ENCODE peak calls at places on chromosome 1, in seven cellular contexts. R is neuronal stem cell, I is IMR-90, J is trophoblast cell, Z is H9, P is mesenchymal stem cell, U is H1. S is an unnamed sample.

GRCh38 chr1:190303501-190303900 is 174.2 kb downstream of the BRINP3 start:
- DNase-seq in P (no peak), J (no peak), I (no peak), R (no peak), U (no peak), Z (no peak), S (no peak)

GRCh38 chr1:31122779-31123178 is 57.3 kb upstream of the PUM1 start:
- DNase-seq in U (no peak), R (no peak), J (no peak), Z (no peak), P (peak), I (peak), S (no peak)

GRCh38 chr1:3065797-3066196 is 3.2 kb upstream of the PRDM16 start:
- DNase-seq in I (no peak), R (no peak), U (no peak), P (no peak), Z (no peak), J (no peak), S (no peak)

GRCh38 chr1:243558556-243558955 is 291.5 kb downstream of the AKT3 start:
- DNase-seq in I (no peak), J (no peak), P (no peak), R (no peak), Z (no peak), U (no peak), S (no peak)

GRCh38 chr1:64220241-64220640 is 16.8 kb downstream of the UBE2U start:
- DNase-seq in R (no peak), U (no peak), P (no peak), I (no peak), Z (no peak), J (peak), S (no peak)

GRCh38 chr1:213057264-213058059 is 6.4 kb downstream of the RPS6KC1 start:
- DNase-seq in J (no peak), Z (no peak), R (no peak), P (no peak), I (no peak), U (no peak), S (no peak)

GRCh38 chr1:53949651-53950050 is 3.5 kb downstream of the LRRC42 start:
- DNase-seq in P (no peak), R (no peak), U (no peak), Z (no peak), I (no peak), J (no peak), S (no peak)

GRCh38 chr1:154129392-154129970 is 25.4 kb downstream of the NUP210L start:
- DNase-seq in P (no peak), U (no peak), I (peak), Z (no peak), J (peak), R (no peak), S (no peak)

GRCh38 chr1:115670476-115671175 is 28.9 kb downstream of the VANGL1 start:
- DNase-seq in J (no peak), I (peak), R (no peak), P (no peak), Z (no peak), U (no peak), S (no peak)

GRCh38 chr1:53562256-53562982 is 103.2 kb downstream of the DMRTB1 start:
- DNase-seq in R (no peak), I (peak), J (no peak), Z (no peak), P (no peak), U (no peak), S (no peak)

GRCh38 chr1:47809301-47810084 is 187.7 kb downstream of the TRABD2B start:
- DNase-seq in J (no peak), Z (no peak), U (no peak), I (no peak), R (no peak), P (no peak), S (peak)

GRCh38 chr1:116869611-116870010 is 40.1 kb upstream of the PTGFRN start:
- DNase-seq in U (no peak), Z (no peak), P (no peak), I (no peak), J (no peak), R (no peak), S (no peak)

GRCh38 chr1:109793486-109794318 is 30.0 kb upstream of the EPS8L3 start:
- DNase-seq in Z (peak), U (no peak), P (peak), R (no peak), I (peak), J (no peak), S (peak)

GRCh38 chr1:204361341-204361771 is 1.6 kb upstream of the PLEKHA6 start:
- DNase-seq in R (no peak), I (no peak), P (no peak), Z (no peak), J (no peak), U (no peak), S (no peak)

GRCh38 chr1:9275567-9276034 is 17.1 kb upstream of the SPSB1 start:
- DNase-seq in I (peak), R (no peak), Z (no peak), J (peak), P (peak), U (no peak), S (peak)

GRCh38 chr1:93702828-93703183 is 21.2 kb upstream of the BCAR3 start:
- DNase-seq in U (no peak), P (no peak), R (no peak), I (no peak), Z (no peak), J (no peak), S (no peak)
- H2BK120ac ChIP-seq in U (no peak), P (no peak), R (no peak), I (peak), Z (no peak), J (peak), S (no peak)

DNA sequence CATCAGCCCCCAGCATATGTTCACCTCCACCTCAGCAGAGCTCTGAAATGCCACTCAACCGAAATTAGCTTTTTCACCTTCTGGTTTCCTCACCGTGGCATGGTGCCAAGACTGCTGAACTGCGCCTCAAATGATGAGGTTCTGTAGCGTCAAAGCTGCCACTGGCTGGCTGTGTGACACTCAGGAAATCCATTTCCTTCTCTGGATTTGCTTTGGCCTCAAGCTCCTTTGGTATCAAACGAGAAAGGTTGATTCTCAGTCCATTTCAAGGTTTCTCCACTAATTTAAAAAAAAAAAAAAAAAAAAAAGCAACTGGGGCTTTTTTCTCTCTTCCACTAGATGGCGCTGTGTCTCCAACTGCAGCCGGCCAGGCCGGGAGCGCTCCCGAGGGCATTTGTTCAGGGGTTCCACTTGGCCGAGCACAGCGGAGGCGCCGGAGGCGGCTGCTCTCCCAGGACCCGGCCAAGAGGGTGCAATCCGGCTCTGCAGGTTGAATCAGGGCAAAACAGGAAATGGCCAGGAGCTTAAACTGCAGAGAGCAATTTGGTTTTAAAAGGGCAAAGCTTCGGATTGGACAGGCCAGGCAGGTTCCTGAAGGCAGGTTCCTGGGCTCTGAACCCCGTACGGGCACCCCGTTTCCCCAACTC is 26.5 kb upstream of the PLA2G2C start:
- DNase-seq in U (peak), I (peak), P (peak), Z (peak), R (peak), J (peak), S (peak)
- H3K9ac ChIP-seq in U (no peak), I (no peak), P (peak), Z (no peak), R (no peak), J (no peak), S (peak)

DNA sequence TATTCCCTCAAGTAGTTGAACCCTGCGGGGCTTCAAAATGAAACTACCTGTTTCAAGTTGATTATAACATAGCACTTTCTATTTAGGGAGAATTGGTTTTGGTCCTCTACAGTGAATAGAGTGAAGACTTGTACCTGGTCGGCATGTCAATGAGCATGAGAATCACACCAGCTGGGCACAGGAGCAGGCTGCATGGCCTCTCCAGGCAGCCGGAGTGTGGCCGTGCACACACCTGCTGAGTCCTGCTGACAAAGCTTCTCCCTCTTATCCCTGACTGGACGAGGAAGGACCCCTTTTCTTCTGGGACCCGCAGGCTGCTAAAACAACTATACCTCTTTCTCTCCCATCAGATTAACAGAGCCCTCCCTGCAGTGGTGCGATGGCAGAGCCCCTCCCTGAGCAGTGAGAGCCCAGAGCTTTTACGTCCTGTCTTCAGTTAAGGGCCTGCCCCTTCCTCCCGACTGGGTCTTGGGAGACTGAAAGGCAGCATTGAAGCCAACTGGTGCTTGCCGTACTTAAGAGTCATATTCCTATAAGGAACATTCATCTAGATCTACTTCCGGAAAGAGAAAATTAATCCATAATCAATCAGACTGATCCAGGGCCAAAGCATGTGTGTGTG is 124.9 kb downstream of the CAPN8 start:
- DNase-seq in U (no peak), P (no peak), R (no peak), Z (no peak), J (no peak), I (no peak), S (no peak)
- H3K4ac ChIP-seq in U (no peak), P (no peak), R (no peak), Z (no peak), J (no peak), I (no peak), S (no peak)

DNA sequence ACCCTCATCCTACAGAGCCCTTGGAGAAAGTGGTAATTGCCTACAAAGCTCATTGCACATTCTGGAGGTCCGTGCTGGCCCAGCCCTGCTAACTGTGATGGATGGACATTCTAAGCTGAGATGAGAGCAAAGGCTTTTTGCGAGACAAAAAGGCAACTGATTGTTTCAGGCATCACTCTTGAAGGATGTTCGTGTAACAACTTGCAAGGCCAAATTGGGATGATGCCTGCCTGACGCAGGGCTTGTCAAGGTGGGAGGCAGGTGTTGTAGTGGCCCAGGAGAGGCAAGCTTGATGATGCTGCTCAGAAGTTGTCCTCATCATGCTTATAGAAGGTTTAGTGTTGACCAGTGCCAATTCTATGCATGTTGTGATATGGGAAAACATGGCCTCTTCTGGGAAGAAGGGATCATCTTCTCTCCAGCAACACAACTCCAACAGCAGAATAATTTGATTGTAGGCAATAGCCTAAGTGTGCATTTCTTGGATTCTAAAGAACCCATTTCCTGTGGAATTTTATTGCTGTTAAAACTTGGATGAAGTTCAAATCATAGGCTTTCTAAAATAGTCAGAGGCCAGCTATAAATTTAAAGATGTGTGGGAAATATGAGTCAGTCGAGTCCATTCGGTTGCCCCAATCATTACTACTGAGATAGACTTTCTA is 102.5 kb upstream of the COA6 start:
- DNase-seq in Z (no peak), R (no peak), P (no peak), U (no peak), J (no peak), I (no peak), S (no peak)
- H2BK120ac ChIP-seq in Z (no peak), R (no peak), P (no peak), U (no peak), J (no peak), I (no peak), S (no peak)

DNA sequence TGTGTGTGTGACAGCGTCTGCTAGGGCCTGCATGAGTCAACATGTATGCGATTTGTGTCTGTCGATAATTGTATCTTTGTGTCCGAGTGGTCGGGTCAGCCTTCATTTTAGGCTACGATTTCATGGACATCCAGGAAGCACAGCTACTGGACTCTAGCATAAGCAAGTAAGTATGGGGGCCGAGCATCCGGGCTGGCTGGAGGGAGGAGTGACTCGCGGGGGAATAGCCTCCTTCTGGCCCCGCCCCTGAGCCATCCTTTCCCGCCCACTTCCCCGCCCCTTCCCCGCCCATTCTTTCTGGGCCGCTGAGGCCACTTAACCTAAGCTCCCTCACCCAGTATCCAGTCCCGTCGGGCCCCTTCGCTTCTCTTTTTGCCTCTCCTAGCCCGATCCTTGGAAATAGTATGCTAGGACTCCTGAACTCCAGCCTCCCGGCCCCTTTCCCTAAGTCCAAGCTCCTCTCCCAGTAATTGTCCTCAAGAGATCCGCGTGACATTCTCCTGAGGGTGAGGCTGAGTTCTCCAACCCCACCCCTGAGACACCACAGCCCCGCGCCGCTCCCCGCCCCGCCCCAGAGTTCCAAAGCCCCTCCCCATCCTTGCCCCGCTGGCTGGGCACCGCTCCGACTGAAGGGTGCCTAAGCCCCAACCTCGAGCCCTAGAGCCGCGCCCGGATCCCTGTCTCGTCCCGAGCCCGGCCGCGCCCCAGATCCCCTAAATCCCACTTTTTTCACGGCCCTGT is 1.2 kb downstream of the MAP3K6 start:
- DNase-seq in U (peak), J (peak), I (peak), Z (peak), R (peak), P (peak), S (peak)
- H3K9ac ChIP-seq in U (peak), J (no peak), I (peak), Z (no peak), R (no peak), P (peak), S (peak)

DNA sequence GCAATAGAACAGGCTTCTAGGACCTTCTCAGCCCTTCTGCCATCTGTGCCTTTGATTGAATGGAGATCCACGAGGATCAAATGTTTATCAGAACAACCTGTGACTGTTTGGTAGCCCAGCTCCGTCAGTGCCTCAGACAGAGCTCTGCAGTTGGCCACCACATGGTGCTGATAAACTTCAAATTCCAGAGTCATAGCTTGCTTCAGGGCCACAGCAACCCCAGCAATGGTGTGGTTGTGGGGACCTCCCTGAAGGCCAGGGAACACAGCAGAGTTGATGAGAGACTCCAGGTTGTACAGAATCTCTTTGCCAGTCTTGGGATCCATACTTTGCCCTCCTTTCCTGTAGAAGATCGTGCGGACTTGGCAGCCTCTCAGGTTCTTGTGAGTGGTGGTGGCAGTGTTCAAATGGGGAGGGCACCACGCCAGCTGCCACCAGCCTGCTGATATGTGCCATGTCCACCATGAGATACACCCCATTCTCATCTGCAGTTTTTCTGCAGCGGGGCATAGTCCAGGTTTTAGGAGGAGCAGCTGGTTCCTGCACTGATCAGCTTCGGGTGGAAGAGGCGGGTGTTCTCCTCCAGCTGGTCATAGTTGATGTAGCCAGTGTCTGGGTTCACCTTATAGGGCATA is 82.9 kb upstream of the ARTN start:
- DNase-seq in Z (no peak), R (no peak), J (no peak), I (no peak), P (no peak), U (peak), S (no peak)
- H3K4ac ChIP-seq in Z (no peak), R (no peak), J (no peak), I (no peak), P (no peak), U (no peak), S (no peak)

GRCh38 chr1:229128209-229128608 is 142.7 kb upstream of the RAB4A start:
- DNase-seq in P (no peak), Z (no peak), R (no peak), U (no peak), J (no peak), I (no peak), S (no peak)
- H2BK120ac ChIP-seq in P (peak), Z (no peak), R (no peak), U (no peak), J (no peak), I (no peak), S (no peak)

GRCh38 chr1:160646711-160647328 is at the start of gene SLAMF1:
- DNase-seq in Z (no peak), U (no peak), R (no peak), J (peak), I (no peak), P (peak), S (no peak)

GRCh38 chr1:160647329-160647720 is 481 bp upstream of the SLAMF1 start:
- DNase-seq in I (no peak), R (no peak), Z (no peak), P (no peak), U (no peak), J (no peak), S (no peak)

GRCh38 chr1:160653620-160654016 is 6.8 kb upstream of the SLAMF1 start:
- DNase-seq in I (no peak), Z (no peak), J (no peak), R (no peak), U (no peak), P (no peak), S (peak)

GRCh38 chr1:160652924-160653619 is 6.2 kb upstream of the SLAMF1 start:
- DNase-seq in P (no peak), R (no peak), Z (no peak), I (no peak), U (no peak), J (peak), S (peak)

DNA sequence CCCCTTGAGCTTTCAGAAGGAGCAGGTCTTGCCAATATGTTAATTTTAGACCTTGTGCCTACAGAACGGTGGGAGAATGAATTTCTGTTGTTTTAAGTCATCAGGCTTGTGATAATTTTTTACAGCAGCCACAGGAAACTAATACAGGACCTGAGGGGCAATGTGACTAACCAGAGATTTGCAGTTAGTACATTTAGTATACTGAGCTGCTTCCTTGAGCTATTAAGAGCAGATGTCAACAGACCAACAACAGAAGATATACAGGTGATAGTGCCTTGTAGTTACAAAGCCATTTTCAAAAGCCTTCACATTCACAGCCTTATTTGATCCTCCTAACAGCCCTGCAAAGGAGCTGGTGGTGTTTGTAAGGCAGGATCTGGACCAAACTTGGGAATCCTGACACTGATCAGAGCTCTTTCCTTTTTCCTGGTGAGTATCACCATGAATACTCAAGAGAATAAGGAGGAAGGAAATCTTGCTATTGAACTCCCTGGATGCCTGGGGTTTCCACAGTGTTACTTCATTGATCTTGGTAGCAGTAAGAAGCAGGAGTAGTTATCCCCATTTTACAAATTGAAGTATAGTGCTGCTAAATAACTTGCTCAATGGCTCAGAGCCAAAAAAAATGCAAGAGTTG is 4.7 kb upstream of the SLAMF1 start:
- DNase-seq in I (no peak), Z (no peak), P (no peak), R (no peak), J (no peak), U (no peak), S (peak)
- H3K9ac ChIP-seq in I (no peak), Z (no peak), P (no peak), R (no peak), J (no peak), U (no peak), S (peak)

GRCh38 chr1:52424757-52425265 is 20.4 kb downstream of the PRPF38A start:
- DNase-seq in I (peak), J (no peak), Z (no peak), U (no peak), P (peak), R (no peak), S (no peak)

GRCh38 chr1:52424238-52424637 is 19.8 kb downstream of the PRPF38A start:
- DNase-seq in U (no peak), I (peak), P (peak), J (no peak), R (no peak), Z (no peak), S (no peak)

GRCh38 chr1:52426391-52426790 is 22.0 kb downstream of the PRPF38A start:
- DNase-seq in R (no peak), I (peak), P (peak), U (no peak), Z (no peak), J (peak), S (no peak)

GRCh38 chr1:52423055-52423454 is 18.7 kb downstream of the PRPF38A start:
- DNase-seq in R (no peak), I (no peak), P (no peak), U (no peak), Z (no peak), J (no peak), S (no peak)

GRCh38 chr1:52423771-52424170 is 19.4 kb downstream of the PRPF38A start:
- DNase-seq in Z (no peak), I (no peak), P (peak), J (no peak), R (no peak), U (no peak), S (peak)
- H3K4ac ChIP-seq in Z (no peak), I (peak), P (no peak), J (no peak), R (no peak), U (no peak), S (no peak)

S was measured in mesendoderm.